ENCODE peak calls at places on chromosome X, in ten cellular contexts. J, H, U, E, S, B, T, I, F and R are unnamed samples.

GRCh38 chrX:154040307-154040756 is 20.6 kb upstream of the IRAK1 start:
- DNase-seq in J (no peak), H (peak; percentile 63), U (peak; percentile 85), E (peak; percentile 89), S (no peak), B (no peak), T (peak; percentile 59), I (no peak), F (no peak), R (no peak)

GRCh38 chrX:2894885-2895292 is 34.2 kb downstream of the ARSD start:
- DNase-seq in J (no peak), H (no peak), U (no peak), E (peak; percentile 39), S (no peak), B (no peak), T (peak; percentile 5), I (no peak), F (no peak), R (no peak)

GRCh38 chrX:63128509-63128908 is 222.6 kb downstream of the SPIN4 start:
- DNase-seq in J (no peak), H (no peak), U (peak; percentile 33), E (no peak), S (peak; percentile 52), B (no peak), T (no peak), I (no peak), F (no peak), R (no peak)

GRCh38 chrX:34218063-34218462 is 85.9 kb upstream of the FAM47A start:
- DNase-seq in J (no peak), H (no peak), U (no peak), E (no peak), S (no peak), B (no peak), T (no peak), I (no peak), F (no peak), R (no peak)

GRCh38 chrX:49919617-49920016 is 2.8 kb upstream of the CLCN5 start:
- DNase-seq in J (no peak), H (no peak), U (peak; percentile 35), E (no peak), S (peak; percentile 8), B (peak; percentile 32), T (peak; percentile 19), I (no peak), F (no peak), R (peak; percentile 23)

GRCh38 chrX:39519213-39519544 is 578.6 kb downstream of the BCOR start:
- DNase-seq in J (no peak), H (no peak), U (peak; percentile 30), E (no peak), S (no peak), B (no peak), T (no peak), I (no peak), F (no peak), R (no peak)

GRCh38 chrX:140710710-140711109 is 1.2 kb downstream of the LINC00632 start:
- DNase-seq in J (no peak), H (no peak), U (peak; percentile 34), E (no peak), S (no peak), B (no peak), T (no peak), I (no peak), F (no peak), R (no peak)

GRCh38 chrX:103932133-103932532 is 30.3 kb upstream of the TMSB15B start:
- DNase-seq in J (no peak), H (no peak), U (no peak), E (no peak), S (no peak), B (no peak), T (no peak), I (no peak), F (no peak), R (no peak)

GRCh38 chrX:126701380-126701779 is 118.1 kb upstream of the PRR32 start:
- DNase-seq in J (no peak), H (no peak), U (no peak), E (no peak), S (no peak), B (no peak), T (no peak), I (no peak), F (no peak), R (no peak)

GRCh38 chrX:154727418-154728323 is 23.2 kb downstream of the GAB3 start:
- DNase-seq in J (peak; percentile 82), H (no peak), U (peak; percentile 70), E (no peak), S (no peak), B (peak; percentile 60), T (no peak), I (no peak), F (no peak), R (no peak)

GRCh38 chrX:154307207-154307606 is 11.6 kb downstream of the TKTL1 start:
- DNase-seq in J (no peak), H (no peak), U (peak; percentile 6), E (no peak), S (no peak), B (no peak), T (no peak), I (no peak), F (no peak), R (no peak)

GRCh38 chrX:130118941-130119640 is 8.8 kb upstream of the ELF4 start:
- DNase-seq in J (no peak), H (no peak), U (peak; percentile 57), E (no peak), S (no peak), B (no peak), T (peak; percentile 25), I (no peak), F (no peak), R (no peak)

GRCh38 chrX:36963069-36963808 is 44.9 kb upstream of the FAM47C start:
- DNase-seq in J (no peak), H (no peak), U (no peak), E (no peak), S (no peak), B (no peak), T (no peak), I (no peak), F (no peak), R (no peak)